ENCODE peak calls at places on chromosomes 6 and 20, in seven cellular contexts. One of them, this sample, is unnamed.

GRCh38 chr6:13725570-13725969 is 13.9 kb upstream of the RANBP9 start:
- DNase-seq in H9: no peak
- DNase-seq in ELR: peak
- DNase-seq in NCI-H2171: no peak
- DNase-seq in GM04503: no peak
- DNase-seq in NCI-H2107: no peak
- DNase-seq in Kasumi-1: no peak
- DNase-seq in this sample: no peak

GRCh38 chr6:158414900-158415299 is 102.6 kb downstream of the TULP4 start:
- DNase-seq in ELR: peak
- DNase-seq in NCI-H2171: no peak
- DNase-seq in H9: no peak
- DNase-seq in Kasumi-1: no peak
- DNase-seq in NCI-H2107: no peak
- DNase-seq in GM04503: no peak
- DNase-seq in this sample: no peak

GRCh38 chr6:119395192-119395591 is 45.6 kb upstream of the MAN1A1 start:
- DNase-seq in ELR: no peak
- DNase-seq in NCI-H2171: no peak
- DNase-seq in H9: no peak
- DNase-seq in GM04503: no peak
- DNase-seq in NCI-H2107: no peak
- DNase-seq in Kasumi-1: no peak
- DNase-seq in this sample: no peak

GRCh38 chr6:31544676-31545075 is 1.7 kb downstream of the ATP6V1G2 start:
- DNase-seq in H9: no peak
- DNase-seq in NCI-H2171: no peak
- DNase-seq in Kasumi-1: no peak
- DNase-seq in GM04503: no peak
- DNase-seq in NCI-H2107: no peak
- DNase-seq in ELR: no peak
- DNase-seq in this sample: no peak

GRCh38 chr6:2054516-2055067 is 190.8 kb downstream of the GMDS start:
- DNase-seq in Kasumi-1: no peak
- DNase-seq in ELR: no peak
- DNase-seq in NCI-H2107: no peak
- DNase-seq in GM04503: no peak
- DNase-seq in NCI-H2171: no peak
- DNase-seq in H9: no peak
- DNase-seq in this sample: no peak

GRCh38 chr6:52077180-52077884 is 10.1 kb downstream of the PKHD1 start:
- DNase-seq in NCI-H2107: no peak
- DNase-seq in H9: peak
- DNase-seq in GM04503: no peak
- DNase-seq in NCI-H2171: no peak
- DNase-seq in Kasumi-1: no peak
- DNase-seq in ELR: no peak
- DNase-seq in this sample: peak

GRCh38 chr6:169189686-169190085 is 64.0 kb downstream of the THBS2 start:
- DNase-seq in NCI-H2171: no peak
- DNase-seq in ELR: no peak
- DNase-seq in NCI-H2107: no peak
- DNase-seq in Kasumi-1: no peak
- DNase-seq in GM04503: no peak
- DNase-seq in H9: no peak
- DNase-seq in this sample: no peak

GRCh38 chr6:129364767-129365166 is 345.2 kb downstream of the ARHGAP18 start:
- DNase-seq in H9: no peak
- DNase-seq in NCI-H2171: no peak
- DNase-seq in ELR: no peak
- DNase-seq in GM04503: no peak
- DNase-seq in Kasumi-1: no peak
- DNase-seq in NCI-H2107: no peak
- DNase-seq in this sample: no peak

GRCh38 chr6:41155132-41155805 is 1.1 kb upstream of the TREML1 start:
- DNase-seq in NCI-H2171: no peak
- DNase-seq in H9: no peak
- DNase-seq in GM04503: no peak
- DNase-seq in NCI-H2107: no peak
- DNase-seq in ELR: no peak
- DNase-seq in Kasumi-1: no peak
- DNase-seq in this sample: no peak

GRCh38 chr20:3577366-3577765 is 85.8 kb downstream of the GFRA4 start:
- DNase-seq in NCI-H2107: no peak
- DNase-seq in ELR: no peak
- DNase-seq in GM04503: no peak
- DNase-seq in NCI-H2171: no peak
- DNase-seq in H9: no peak
- DNase-seq in Kasumi-1: no peak
- DNase-seq in this sample: no peak

GRCh38 chr6:157267109-157267611 is 56.2 kb downstream of the TMEM242 start:
- DNase-seq in NCI-H2171: no peak
- DNase-seq in H9: peak
- DNase-seq in Kasumi-1: no peak
- DNase-seq in NCI-H2107: no peak
- DNase-seq in ELR: no peak
- DNase-seq in GM04503: no peak
- DNase-seq in this sample: no peak

GRCh38 chr6:88683734-88684133 is 279.7 kb downstream of the RNGTT start:
- DNase-seq in GM04503: no peak
- DNase-seq in NCI-H2171: no peak
- DNase-seq in ELR: peak
- DNase-seq in Kasumi-1: no peak
- DNase-seq in NCI-H2107: no peak
- DNase-seq in H9: no peak
- DNase-seq in this sample: no peak

GRCh38 chr6:116136933-116137340 is 11.0 kb upstream of the COL10A1 start:
- DNase-seq in H9: no peak
- DNase-seq in ELR: no peak
- DNase-seq in NCI-H2171: no peak
- DNase-seq in Kasumi-1: no peak
- DNase-seq in GM04503: no peak
- DNase-seq in NCI-H2107: no peak
- DNase-seq in this sample: no peak

GRCh38 chr6:163248051-163248450 is 166.5 kb upstream of the QKI start:
- DNase-seq in NCI-H2107: no peak
- DNase-seq in ELR: no peak
- DNase-seq in Kasumi-1: no peak
- DNase-seq in GM04503: no peak
- DNase-seq in NCI-H2171: no peak
- DNase-seq in H9: no peak
- DNase-seq in this sample: no peak

GRCh38 chr6:130033999-130034814 is 15.8 kb downstream of the L3MBTL3 start:
- DNase-seq in NCI-H2107: no peak
- DNase-seq in Kasumi-1: no peak
- DNase-seq in H9: no peak
- DNase-seq in GM04503: peak
- DNase-seq in NCI-H2171: no peak
- DNase-seq in ELR: peak
- DNase-seq in this sample: no peak

This sample was measured in iPS DF 19.7.